ENCODE peak calls at places on chromosomes 16 and 17, in ten cellular contexts. X is NB4; D is fibroblast of mammary gland; A is aorta; J is mesendoderm; F is CD8-positive, alpha-beta memory T cell; E is Peyer's patch; Q is cardiac muscle cell; S is spleen; H is keratinocyte. Z is an unnamed sample.

GRCh38 chr17:82914375-82914774 is 74.6 kb upstream of the ZNF750 start:
- DNase-seq in X (no peak), D (peak; percentile 33), A (peak; percentile 22), J (no peak), F (no peak), E (no peak), Q (no peak), S (no peak), H (no peak), Z (no peak)

GRCh38 chr17:35312790-35313711 is 60.4 kb downstream of the SLFN11 start:
- DNase-seq in X (peak; percentile 87), D (peak; percentile 76), A (peak; percentile 70), J (peak; percentile 92), F (peak; percentile 97), E (peak; percentile 57), Q (peak; percentile 72), S (peak; percentile 89), H (peak; percentile 15), Z (peak; percentile 52)

GRCh38 chr16:6482861-6483530 is 849.6 kb upstream of the RBFOX1 start:
- DNase-seq in X (no peak), D (no peak), A (no peak), J (no peak), F (no peak), E (peak; percentile 50), Q (no peak), S (no peak), H (no peak), Z (no peak)

GRCh38 chr16:57670206-57670605 is 2.1 kb downstream of the ADGRG3 start:
- DNase-seq in X (no peak), D (no peak), A (no peak), J (no peak), F (no peak), E (no peak), Q (no peak), S (no peak), H (no peak), Z (no peak)

GRCh38 chr17:50059759-50060273 is 3.9 kb downstream of the ITGA3 start:
- DNase-seq in X (no peak), D (peak; percentile 53), A (peak; percentile 92), J (no peak), F (no peak), E (no peak), Q (no peak), S (peak; percentile 72), H (no peak), Z (no peak)

GRCh38 chr17:40419559-40420331 is 2.0 kb upstream of the TOP2A start:
- DNase-seq in X (peak; percentile 60), D (no peak), A (no peak), J (no peak), F (no peak), E (no peak), Q (no peak), S (no peak), H (no peak), Z (peak; percentile 20)

GRCh38 chr17:81212365-81212764 is 10.4 kb downstream of the CEP131 start:
- DNase-seq in X (no peak), D (no peak), A (no peak), J (no peak), F (no peak), E (no peak), Q (no peak), S (no peak), H (no peak), Z (no peak)

GRCh38 chr17:20989481-20989880 is 53.3 kb downstream of the USP22 start:
- DNase-seq in X (no peak), D (no peak), A (no peak), J (no peak), F (no peak), E (no peak), Q (no peak), S (no peak), H (no peak), Z (no peak)

GRCh38 chr16:70551788-70552187 is 28.2 kb downstream of the SF3B3 start:
- DNase-seq in X (peak; percentile 33), D (no peak), A (no peak), J (no peak), F (no peak), E (no peak), Q (no peak), S (no peak), H (no peak), Z (no peak)

GRCh38 chr16:70553645-70554044 is 30.0 kb downstream of the SF3B3 start:
- DNase-seq in X (no peak), D (peak; percentile 92), A (no peak), J (no peak), F (no peak), E (no peak), Q (no peak), S (no peak), H (no peak), Z (no peak)

GRCh38 chr16:70552675-70553074 is 29.1 kb downstream of the SF3B3 start:
- DNase-seq in X (no peak), D (no peak), A (no peak), J (no peak), F (no peak), E (no peak), Q (no peak), S (no peak), H (no peak), Z (no peak)

GRCh38 chr16:70556063-70556462 is 32.4 kb downstream of the SF3B3 start:
- DNase-seq in X (no peak), D (no peak), A (no peak), J (no peak), F (no peak), E (no peak), Q (no peak), S (no peak), H (no peak), Z (no peak)

DNA sequence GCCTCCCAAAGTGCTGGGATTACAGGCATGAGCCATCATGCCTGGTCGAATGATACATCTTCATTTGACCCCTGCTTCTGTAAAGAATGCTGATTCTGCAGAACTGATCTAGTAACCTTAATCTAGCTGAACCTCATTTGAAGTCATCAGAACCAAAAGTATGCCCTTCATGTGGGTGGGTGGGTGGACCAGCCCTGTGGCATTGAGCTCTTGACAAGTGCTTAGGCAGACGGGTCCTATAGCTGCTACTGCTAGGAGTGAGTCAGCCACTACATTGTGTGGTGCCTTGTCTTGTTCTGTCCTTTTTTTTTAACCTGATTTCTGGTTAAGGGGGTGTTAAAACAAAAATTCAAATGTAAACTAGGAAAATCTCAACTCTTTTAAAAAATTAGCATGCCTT is 29.6 kb downstream of the SF3B3 start:
- DNase-seq in X (no peak), D (peak; percentile 70), A (no peak), J (no peak), F (no peak), E (no peak), Q (no peak), S (no peak), H (no peak), Z (no peak)
- H3K4me3 ChIP-seq in X (no peak overlapping the region), D (no peak overlapping the region), A (no peak overlapping the region), J (no peak overlapping the region), F (no peak overlapping the region), E (no peak overlapping the region), Q (no peak overlapping the region), S (no peak overlapping the region), H (no peak overlapping the region), Z (no peak overlapping the region)

GRCh38 chr16:11734025-11734652 is 8.5 kb downstream of the TXNDC11 start:
- DNase-seq in X (no peak), D (no peak), A (no peak), J (no peak), F (no peak), E (no peak), Q (no peak), S (no peak), H (no peak), Z (no peak)
- H3K4me3 ChIP-seq in X (no peak overlapping the region), D (no peak overlapping the region), A (no peak overlapping the region), J (no peak overlapping the region), F (no peak overlapping the region), E (no peak overlapping the region), Q (no peak overlapping the region), S (no peak overlapping the region), H (no peak overlapping the region), Z (no peak overlapping the region)

DNA sequence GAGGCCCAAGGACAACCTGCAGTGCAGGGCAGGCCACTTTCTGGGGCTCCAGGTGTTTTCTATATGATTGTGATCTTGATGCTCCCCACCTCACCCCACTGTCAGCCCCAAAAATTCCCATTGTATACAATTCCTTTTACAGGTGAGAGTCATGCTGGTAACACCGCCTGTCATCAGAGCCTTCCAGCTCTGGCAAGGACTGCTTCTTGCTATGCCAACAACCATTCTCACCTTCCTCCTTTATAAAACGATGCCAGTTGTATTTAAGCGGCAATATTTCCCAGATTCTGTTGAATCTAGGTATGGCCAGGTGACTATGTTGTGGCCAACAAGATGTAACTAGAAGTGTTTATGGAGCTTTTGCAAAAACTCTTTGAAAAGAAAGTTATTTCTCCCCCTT is 30.4 kb upstream of the CALB2 start:
- DNase-seq in X (no peak), D (no peak), A (no peak), J (no peak), F (no peak), E (no peak), Q (no peak), S (no peak), H (no peak), Z (no peak)
- H3K4me3 ChIP-seq in X (no peak overlapping the region), D (no peak overlapping the region), A (no peak overlapping the region), J (no peak overlapping the region), F (no peak overlapping the region), E (no peak overlapping the region), Q (no peak overlapping the region), S (no peak overlapping the region), H (no peak overlapping the region), Z (no peak overlapping the region)

GRCh38 chr17:43398724-43399595 is at the start of gene ARL4D:
- DNase-seq in X (peak; percentile 84), D (peak; percentile 76), A (peak; percentile 93), J (peak; percentile 89), F (peak; percentile 89), E (peak; percentile 81), Q (peak; percentile 92), S (peak; percentile 95), H (no peak), Z (peak; percentile 94)

GRCh38 chr17:43402567-43402966 is 3.8 kb downstream of the ARL4D start:
- DNase-seq in X (no peak), D (no peak), A (peak; percentile 28), J (no peak), F (no peak), E (no peak), Q (no peak), S (no peak), H (no peak), Z (no peak)

GRCh38 chr17:43401293-43401692 is 2.5 kb downstream of the ARL4D start:
- DNase-seq in X (no peak), D (peak; percentile 90), A (peak; percentile 82), J (no peak), F (no peak), E (no peak), Q (no peak), S (no peak), H (no peak), Z (peak; percentile 73)

GRCh38 chr17:43402078-43402477 is 3.3 kb downstream of the ARL4D start:
- DNase-seq in X (no peak), D (no peak), A (peak; percentile 31), J (no peak), F (no peak), E (no peak), Q (no peak), S (no peak), H (no peak), Z (no peak)

DNA sequence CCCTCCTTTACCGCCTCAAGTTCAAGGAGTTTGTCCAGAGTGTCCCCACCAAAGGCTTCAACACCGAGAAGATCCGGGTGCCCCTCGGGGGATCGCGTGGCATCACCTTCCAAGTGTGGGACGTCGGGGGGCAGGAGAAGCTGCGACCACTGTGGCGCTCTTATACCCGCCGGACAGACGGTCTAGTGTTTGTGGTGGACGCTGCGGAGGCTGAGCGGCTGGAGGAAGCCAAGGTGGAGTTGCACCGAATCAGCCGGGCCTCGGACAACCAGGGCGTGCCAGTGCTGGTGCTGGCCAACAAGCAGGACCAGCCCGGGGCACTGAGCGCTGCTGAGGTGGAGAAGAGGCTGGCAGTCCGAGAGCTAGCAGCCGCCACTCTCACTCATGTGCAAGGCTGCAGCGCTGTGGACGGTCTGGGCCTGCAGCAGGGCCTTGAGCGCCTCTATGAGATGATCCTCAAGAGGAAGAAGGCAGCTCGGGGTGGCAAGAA is 1.1 kb downstream of the ARL4D start:
- DNase-seq in X (no peak), D (no peak), A (peak; percentile 58), J (no peak), F (no peak), E (no peak), Q (no peak), S (no peak), H (no peak), Z (no peak)
- H3K4me3 ChIP-seq in X (no peak overlapping the region), D (peak overlapping the region; percentile 79), A (no peak overlapping the region), J (peak overlapping the region; percentile 89), F (no peak overlapping the region), E (peak overlapping the region; percentile 43), Q (peak overlapping the region; percentile 65), S (peak overlapping the region; percentile 62), H (peak overlapping the region; percentile 90), Z (no peak overlapping the region)

Z was measured in adrenal gland.